ENCODE peak calls at places on chromosome 20, in seven cellular contexts. One of them, this sample, is unnamed.

GRCh38 chr20:37745553-37745952 is 51.7 kb downstream of the CTNNBL1 start:
- DNase-seq in AG10803: no peak
- DNase-seq in BJ: no peak
- DNase-seq in HepG2: no peak
- DNase-seq in GM12865: no peak
- DNase-seq in brain microvascular endothelial cell: no peak
- DNase-seq in A673: no peak
- DNase-seq in this sample: no peak

GRCh38 chr20:37969949-37970855 is 63.1 kb downstream of the TTI1 start:
- DNase-seq in BJ: no peak
- DNase-seq in HepG2: no peak
- DNase-seq in A673: no peak
- DNase-seq in AG10803: peak; percentile 5
- DNase-seq in brain microvascular endothelial cell: no peak
- DNase-seq in GM12865: no peak
- DNase-seq in this sample: no peak

GRCh38 chr20:986733-987355 is 15.3 kb downstream of the RSPO4 start:
- DNase-seq in AG10803: no peak
- DNase-seq in BJ: no peak
- DNase-seq in A673: peak; percentile 12
- DNase-seq in brain microvascular endothelial cell: no peak
- DNase-seq in HepG2: no peak
- DNase-seq in GM12865: no peak
- DNase-seq in this sample: no peak

GRCh38 chr20:53676987-53677386 is 83.3 kb upstream of the ZNF217 start:
- DNase-seq in AG10803: no peak
- DNase-seq in BJ: no peak
- DNase-seq in A673: no peak
- DNase-seq in brain microvascular endothelial cell: no peak
- DNase-seq in HepG2: no peak
- DNase-seq in GM12865: no peak
- DNase-seq in this sample: no peak

GRCh38 chr20:24131281-24131680 is 142.7 kb upstream of the GGTLC1 start:
- DNase-seq in AG10803: no peak
- DNase-seq in A673: no peak
- DNase-seq in brain microvascular endothelial cell: no peak
- DNase-seq in GM12865: no peak
- DNase-seq in HepG2: no peak
- DNase-seq in BJ: no peak
- DNase-seq in this sample: no peak

GRCh38 chr20:45890077-45890996 is 671 bp downstream of the NEURL2 start:
- DNase-seq in GM12865: peak; percentile 35
- DNase-seq in HepG2: peak; percentile 92
- DNase-seq in BJ: no peak
- DNase-seq in brain microvascular endothelial cell: peak; percentile 83
- DNase-seq in A673: peak; percentile 76
- DNase-seq in AG10803: peak; percentile 76
- DNase-seq in this sample: peak; percentile 91

GRCh38 chr20:8756410-8756809 is 312.5 kb upstream of the PLCB4 start:
- DNase-seq in AG10803: peak; percentile 84
- DNase-seq in HepG2: peak; percentile 60
- DNase-seq in A673: peak; percentile 18
- DNase-seq in GM12865: no peak
- DNase-seq in brain microvascular endothelial cell: peak; percentile 96
- DNase-seq in BJ: peak; percentile 40
- DNase-seq in this sample: peak; percentile 89

GRCh38 chr20:24991897-24992419 is 593 bp downstream of the APMAP start:
- DNase-seq in A673: peak; percentile 32
- DNase-seq in GM12865: no peak
- DNase-seq in HepG2: no peak
- DNase-seq in brain microvascular endothelial cell: peak; percentile 4
- DNase-seq in AG10803: no peak
- DNase-seq in BJ: no peak
- DNase-seq in this sample: no peak

GRCh38 chr20:23047738-23048214 is 1.7 kb downstream of the THBD start:
- DNase-seq in brain microvascular endothelial cell: no peak
- DNase-seq in A673: no peak
- DNase-seq in AG10803: no peak
- DNase-seq in HepG2: no peak
- DNase-seq in GM12865: no peak
- DNase-seq in BJ: no peak
- DNase-seq in this sample: no peak

GRCh38 chr20:50067461-50067860 is 45.5 kb downstream of the UBE2V1 start:
- DNase-seq in HepG2: no peak
- DNase-seq in GM12865: no peak
- DNase-seq in brain microvascular endothelial cell: no peak
- DNase-seq in A673: no peak
- DNase-seq in AG10803: no peak
- DNase-seq in BJ: no peak
- DNase-seq in this sample: no peak

GRCh38 chr20:38859070-38859690 is 53.7 kb downstream of the PPP1R16B start:
- DNase-seq in AG10803: no peak
- DNase-seq in BJ: no peak
- DNase-seq in brain microvascular endothelial cell: no peak
- DNase-seq in A673: no peak
- DNase-seq in HepG2: no peak
- DNase-seq in GM12865: peak; percentile 68
- DNase-seq in this sample: no peak

GRCh38 chr20:57649617-57650015 is 29.4 kb upstream of the ZBP1 start:
- DNase-seq in GM12865: no peak
- DNase-seq in AG10803: no peak
- DNase-seq in HepG2: no peak
- DNase-seq in A673: no peak
- DNase-seq in brain microvascular endothelial cell: no peak
- DNase-seq in BJ: no peak
- DNase-seq in this sample: no peak

GRCh38 chr20:64160536-64161495 is 3.4 kb upstream of the MYT1 start:
- DNase-seq in BJ: no peak
- DNase-seq in AG10803: no peak
- DNase-seq in A673: no peak
- DNase-seq in GM12865: no peak
- DNase-seq in brain microvascular endothelial cell: no peak
- DNase-seq in HepG2: no peak
- DNase-seq in this sample: no peak

GRCh38 chr20:64160118-64160517 is 4.1 kb upstream of the MYT1 start:
- DNase-seq in HepG2: no peak
- DNase-seq in BJ: no peak
- DNase-seq in AG10803: no peak
- DNase-seq in GM12865: no peak
- DNase-seq in A673: no peak
- DNase-seq in brain microvascular endothelial cell: no peak
- DNase-seq in this sample: no peak

GRCh38 chr20:64162239-64162621 is 2.0 kb upstream of the MYT1 start:
- DNase-seq in brain microvascular endothelial cell: no peak
- DNase-seq in BJ: no peak
- DNase-seq in AG10803: no peak
- DNase-seq in GM12865: no peak
- DNase-seq in HepG2: no peak
- DNase-seq in A673: no peak
- DNase-seq in this sample: no peak

GRCh38 chr20:64159711-64160110 is 4.5 kb upstream of the MYT1 start:
- DNase-seq in HepG2: no peak
- DNase-seq in AG10803: no peak
- DNase-seq in brain microvascular endothelial cell: no peak
- DNase-seq in GM12865: no peak
- DNase-seq in BJ: no peak
- DNase-seq in A673: no peak
- DNase-seq in this sample: no peak

DNA sequence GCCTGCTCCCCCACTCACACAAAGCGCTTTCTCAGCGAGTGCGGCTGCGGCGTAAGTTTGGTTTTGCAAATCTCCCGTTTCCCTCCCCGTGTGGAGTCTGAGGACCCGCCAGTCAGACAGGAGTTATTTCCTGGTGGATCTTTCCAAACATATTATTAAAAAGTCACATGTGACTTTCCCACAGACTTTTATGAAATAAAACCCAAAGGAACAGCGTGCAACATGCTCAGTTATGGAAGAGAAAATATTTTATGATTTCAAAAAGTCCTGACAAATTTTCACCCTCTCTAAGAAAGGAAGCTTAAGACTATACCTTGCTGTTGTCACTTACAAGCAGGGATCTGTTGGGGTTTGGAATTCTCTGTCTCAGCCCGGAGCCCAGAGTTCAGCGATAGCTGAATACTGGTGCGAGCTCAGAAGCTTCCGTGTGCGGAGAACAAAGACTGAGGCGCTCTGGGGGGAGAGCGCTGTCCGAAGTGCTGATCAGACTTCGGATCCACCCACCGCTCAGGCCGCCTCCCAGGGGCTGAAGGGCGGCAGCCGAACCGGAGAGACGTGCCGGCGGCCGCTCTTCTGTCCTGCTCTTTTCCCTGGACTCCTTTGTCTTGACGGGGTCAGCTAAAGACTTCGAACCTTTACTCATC is 2.5 kb upstream of the MYT1 start:
- DNase-seq in BJ: no peak
- DNase-seq in GM12865: peak; percentile 18
- DNase-seq in HepG2: peak; percentile 68
- DNase-seq in brain microvascular endothelial cell: peak; percentile 12
- DNase-seq in AG10803: peak; percentile 20
- DNase-seq in A673: peak; percentile 62
- DNase-seq in this sample: peak; percentile 64
- H3K4me3 ChIP-seq in BJ: no peak overlapping the region
- H3K4me3 ChIP-seq in GM12865: no peak overlapping the region
- H3K4me3 ChIP-seq in HepG2: no peak overlapping the region
- H3K4me3 ChIP-seq in brain microvascular endothelial cell: no peak overlapping the region
- H3K4me3 ChIP-seq in AG10803: no peak overlapping the region
- H3K4me3 ChIP-seq in A673: no peak overlapping the region
- H3K4me3 ChIP-seq in this sample: no peak overlapping the region

GRCh38 chr20:62804021-62804631 is 509 bp upstream of the OGFR start:
- DNase-seq in A673: peak; percentile 57
- DNase-seq in brain microvascular endothelial cell: no peak
- DNase-seq in HepG2: peak; percentile 67
- DNase-seq in GM12865: peak; percentile 38
- DNase-seq in BJ: no peak
- DNase-seq in AG10803: no peak
- DNase-seq in this sample: no peak

GRCh38 chr20:62804632-62805364 is at the start of gene OGFR:
- DNase-seq in AG10803: peak; percentile 41
- DNase-seq in brain microvascular endothelial cell: no peak
- DNase-seq in A673: peak; percentile 65
- DNase-seq in GM12865: peak; percentile 80
- DNase-seq in HepG2: no peak
- DNase-seq in BJ: no peak
- DNase-seq in this sample: peak; percentile 52

GRCh38 chr20:62805711-62806382 is 1.2 kb downstream of the OGFR start:
- DNase-seq in HepG2: peak; percentile 90
- DNase-seq in A673: no peak
- DNase-seq in AG10803: no peak
- DNase-seq in GM12865: no peak
- DNase-seq in BJ: no peak
- DNase-seq in brain microvascular endothelial cell: no peak
- DNase-seq in this sample: no peak

GRCh38 chr20:62806383-62807050 is 1.9 kb downstream of the OGFR start:
- DNase-seq in brain microvascular endothelial cell: no peak
- DNase-seq in HepG2: no peak
- DNase-seq in AG10803: no peak
- DNase-seq in BJ: no peak
- DNase-seq in GM12865: no peak
- DNase-seq in A673: no peak
- DNase-seq in this sample: no peak

DNA sequence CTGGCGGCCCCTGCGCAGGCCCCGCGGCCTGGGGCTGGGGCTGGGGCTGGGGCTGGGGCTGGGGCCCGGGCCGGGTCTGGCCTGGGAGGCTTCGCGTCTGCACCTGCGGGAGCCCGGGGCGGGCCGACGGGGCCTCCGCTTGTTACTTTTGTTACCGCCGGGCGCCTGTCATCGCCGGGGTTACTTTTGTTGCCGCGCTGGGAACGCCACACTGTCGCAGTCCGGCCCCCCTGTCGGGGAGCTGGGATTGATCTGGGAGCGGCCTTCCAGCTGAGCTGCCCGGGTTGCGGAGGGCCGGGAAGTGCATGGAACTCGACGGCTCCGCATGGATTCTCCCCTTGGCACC is 703 bp downstream of the OGFR start:
- DNase-seq in GM12865: no peak
- DNase-seq in HepG2: no peak
- DNase-seq in brain microvascular endothelial cell: no peak
- DNase-seq in AG10803: no peak
- DNase-seq in BJ: no peak
- DNase-seq in A673: peak; percentile 57
- DNase-seq in this sample: no peak
- TF ChIP-seq CTCF in GM12865: no peak
- TF ChIP-seq CTCF in HepG2: no peak
- TF ChIP-seq CTCF in brain microvascular endothelial cell: peak; percentile 38
- TF ChIP-seq CTCF in AG10803: no peak
- TF ChIP-seq CTCF in BJ: no peak
- TF ChIP-seq CTCF in A673: no peak
- TF ChIP-seq CTCF in this sample: no peak

GRCh38 chr20:56625837-56626236 is 3.3 kb upstream of the TFAP2C start:
- DNase-seq in GM12865: no peak
- DNase-seq in HepG2: no peak
- DNase-seq in A673: no peak
- DNase-seq in brain microvascular endothelial cell: no peak
- DNase-seq in AG10803: no peak
- DNase-seq in BJ: no peak
- DNase-seq in this sample: no peak
- H3K4me3 ChIP-seq in GM12865: no peak overlapping the region
- H3K4me3 ChIP-seq in HepG2: no peak overlapping the region
- H3K4me3 ChIP-seq in A673: no peak overlapping the region
- H3K4me3 ChIP-seq in brain microvascular endothelial cell: no peak overlapping the region
- H3K4me3 ChIP-seq in AG10803: no peak overlapping the region
- H3K4me3 ChIP-seq in BJ: no peak overlapping the region
- H3K4me3 ChIP-seq in this sample: no peak overlapping the region

DNA sequence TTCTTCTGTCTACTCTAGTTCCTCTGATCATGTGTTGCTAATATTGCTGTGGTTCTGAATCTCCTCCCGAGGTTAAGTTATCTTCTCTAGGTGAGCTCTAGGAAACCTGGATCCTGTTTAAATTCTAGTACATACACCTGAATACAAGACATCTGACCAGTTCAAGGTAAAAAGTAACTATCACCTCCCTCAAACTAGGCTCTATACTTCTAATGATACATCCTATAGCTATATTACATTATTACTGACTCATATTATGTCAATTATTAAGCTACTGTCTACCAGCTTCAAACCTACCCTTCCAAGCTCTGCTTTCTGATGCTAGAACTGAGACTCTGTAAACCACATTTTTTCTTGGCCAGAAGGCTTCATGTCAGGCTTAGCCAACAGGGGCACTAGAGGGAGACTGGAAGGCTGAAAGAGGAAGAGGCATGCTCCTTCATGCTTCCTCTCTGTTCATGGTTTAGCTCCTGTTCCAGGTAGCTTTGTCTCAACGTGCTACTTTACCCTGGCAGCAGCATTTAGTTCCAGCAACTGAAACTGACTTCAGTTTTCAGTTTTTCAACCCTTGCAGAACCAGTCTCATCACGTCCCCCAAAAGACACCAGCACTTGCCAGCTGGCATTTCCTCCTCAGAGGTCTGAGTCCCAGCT is 148.4 kb upstream of the TOP1 start:
- DNase-seq in BJ: no peak
- DNase-seq in HepG2: no peak
- DNase-seq in brain microvascular endothelial cell: no peak
- DNase-seq in GM12865: peak; percentile 51
- DNase-seq in AG10803: no peak
- DNase-seq in A673: no peak
- DNase-seq in this sample: peak; percentile 13
- TF ChIP-seq CTCF in BJ: no peak
- TF ChIP-seq CTCF in HepG2: no peak
- TF ChIP-seq CTCF in brain microvascular endothelial cell: peak; percentile 20
- TF ChIP-seq CTCF in GM12865: no peak
- TF ChIP-seq CTCF in AG10803: no peak
- TF ChIP-seq CTCF in A673: no peak
- TF ChIP-seq CTCF in this sample: peak; percentile 35

This sample was measured in choroid plexus epithelial cell.